ENCODE peak calls at places on chromosomes 2 and 18, in six cellular contexts. F is SK-N-SH, R is heart left ventricle, T is upper lobe of left lung, C is hepatocyte, N is K562. Y is an unnamed sample.

GRCh38 chr2:100285691-100286090 is 36.6 kb downstream of the LONRF2 start:
- DNase-seq in C (no peak), F (no peak), R (no peak), N (no peak), T (no peak), Y (no peak)

GRCh38 chr2:224429441-224429810 is 27.5 kb upstream of the FAM124B start:
- DNase-seq in T (no peak), N (no peak), R (no peak), F (no peak), C (no peak), Y (no peak)

GRCh38 chr2:157874997-157875719 is 972 bp downstream of the ACVR1 start:
- DNase-seq in F (peak; percentile 38), R (peak; percentile 52), C (peak; percentile 65), N (peak; percentile 65), T (peak; percentile 34), Y (peak; percentile 31)

GRCh38 chr18:59061914-59062642 is 77.6 kb upstream of the SEC11C start:
- DNase-seq in R (no peak), F (no peak), T (no peak), C (no peak), N (no peak), Y (no peak)

GRCh38 chr2:28366496-28367282 is 26.0 kb upstream of the FOSL2 start:
- DNase-seq in R (no peak), F (peak; percentile 76), C (peak; percentile 72), N (peak; percentile 91), T (peak; percentile 68), Y (no peak)

GRCh38 chr18:22556271-22556990 is 138.7 kb upstream of the CTAGE1 start:
- DNase-seq in C (peak; percentile 46), R (peak; percentile 83), N (no peak), F (no peak), T (no peak), Y (no peak)

GRCh38 chr18:57743008-57743407 is 60.1 kb downstream of the ATP8B1 start:
- DNase-seq in N (no peak), F (no peak), R (no peak), C (no peak), T (no peak), Y (no peak)

GRCh38 chr18:11946756-11947155 is 34.6 kb upstream of the IMPA2 start:
- DNase-seq in N (peak; percentile 59), C (no peak), R (no peak), F (no peak), T (no peak), Y (no peak)

GRCh38 chr2:234880551-234881211 is 71.1 kb upstream of the SH3BP4 start:
- DNase-seq in N (no peak), R (no peak), C (peak; percentile 37), T (no peak), F (no peak), Y (no peak)
- H3K4me3 ChIP-seq in N (no peak overlapping the region), R (no peak overlapping the region), C (no peak overlapping the region), T (no peak overlapping the region), F (peak overlapping the region; percentile 30), Y (no peak overlapping the region)

GRCh38 chr2:13193900-13194299 is 477.2 kb downstream of the TRIB2 start:
- DNase-seq in C (peak; percentile 17), T (no peak), R (no peak), N (no peak), F (peak; percentile 26), Y (peak; percentile 28)
- TF ChIP-seq CTCF in C (peak; percentile 42), T (no peak), R (peak; percentile 55), N (no peak), F (peak; percentile 63), Y (peak; percentile 42)

DNA sequence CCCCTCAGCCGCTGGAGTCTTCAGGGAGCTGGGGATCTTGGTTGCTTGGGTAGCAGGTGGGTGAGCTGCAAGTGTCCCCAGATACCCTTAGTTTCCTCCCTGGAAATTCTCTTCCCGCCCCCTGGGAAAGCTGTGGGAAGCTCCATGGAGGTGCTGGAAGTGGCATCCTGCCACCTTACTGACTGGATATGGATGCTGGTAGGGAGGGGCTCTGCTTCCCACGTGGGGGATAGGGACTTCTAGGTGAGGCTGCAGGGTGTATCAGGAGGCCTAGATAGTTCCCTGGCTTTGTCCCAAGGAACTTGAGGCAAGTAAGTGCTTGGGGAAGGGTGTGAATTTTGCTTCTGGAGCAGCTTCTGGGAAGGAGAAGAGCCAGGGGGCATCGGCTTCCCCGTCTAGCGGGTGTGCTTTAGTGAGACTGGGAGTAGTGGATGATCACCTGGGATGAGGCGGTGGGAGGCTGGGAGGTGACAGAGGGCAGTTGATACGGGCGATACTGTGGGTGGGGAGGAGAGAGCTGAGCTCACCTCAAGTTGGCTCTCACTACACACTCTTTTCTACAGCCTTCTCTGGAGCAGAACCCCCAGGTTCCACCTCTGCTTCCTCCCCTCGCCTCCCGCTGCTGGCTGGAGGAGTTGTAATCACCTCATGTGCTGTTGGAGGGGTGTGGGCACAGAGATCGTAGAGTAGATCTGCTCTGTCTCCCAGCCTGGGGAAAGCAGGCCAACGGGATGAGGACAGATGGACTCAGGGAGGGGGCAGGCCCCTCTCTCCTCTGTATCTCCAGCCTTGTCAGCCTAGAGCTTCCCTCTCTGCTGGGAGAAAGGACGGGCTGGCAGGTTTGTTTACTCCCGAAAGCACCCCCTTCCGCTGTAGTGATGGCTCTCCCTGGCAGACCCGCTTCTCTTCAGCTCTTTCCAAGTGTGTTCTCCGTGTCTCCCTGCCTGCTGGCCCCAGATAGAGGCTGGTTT is 19.8 kb downstream of the TET3 start:
- DNase-seq in T (no peak), N (peak; percentile 42), R (no peak), C (no peak), F (no peak), Y (no peak)
- H3K4me1 ChIP-seq in T (peaks cover 67% of the 10 kb centered on the region), N (peaks cover 47% of the 10 kb centered on the region), R (no peaks in the 10 kb centered on the region), C (peaks cover 42% of the 10 kb centered on the region), F (peaks cover 27% of the 10 kb centered on the region), Y (peaks cover 27% of the 10 kb centered on the region)

DNA sequence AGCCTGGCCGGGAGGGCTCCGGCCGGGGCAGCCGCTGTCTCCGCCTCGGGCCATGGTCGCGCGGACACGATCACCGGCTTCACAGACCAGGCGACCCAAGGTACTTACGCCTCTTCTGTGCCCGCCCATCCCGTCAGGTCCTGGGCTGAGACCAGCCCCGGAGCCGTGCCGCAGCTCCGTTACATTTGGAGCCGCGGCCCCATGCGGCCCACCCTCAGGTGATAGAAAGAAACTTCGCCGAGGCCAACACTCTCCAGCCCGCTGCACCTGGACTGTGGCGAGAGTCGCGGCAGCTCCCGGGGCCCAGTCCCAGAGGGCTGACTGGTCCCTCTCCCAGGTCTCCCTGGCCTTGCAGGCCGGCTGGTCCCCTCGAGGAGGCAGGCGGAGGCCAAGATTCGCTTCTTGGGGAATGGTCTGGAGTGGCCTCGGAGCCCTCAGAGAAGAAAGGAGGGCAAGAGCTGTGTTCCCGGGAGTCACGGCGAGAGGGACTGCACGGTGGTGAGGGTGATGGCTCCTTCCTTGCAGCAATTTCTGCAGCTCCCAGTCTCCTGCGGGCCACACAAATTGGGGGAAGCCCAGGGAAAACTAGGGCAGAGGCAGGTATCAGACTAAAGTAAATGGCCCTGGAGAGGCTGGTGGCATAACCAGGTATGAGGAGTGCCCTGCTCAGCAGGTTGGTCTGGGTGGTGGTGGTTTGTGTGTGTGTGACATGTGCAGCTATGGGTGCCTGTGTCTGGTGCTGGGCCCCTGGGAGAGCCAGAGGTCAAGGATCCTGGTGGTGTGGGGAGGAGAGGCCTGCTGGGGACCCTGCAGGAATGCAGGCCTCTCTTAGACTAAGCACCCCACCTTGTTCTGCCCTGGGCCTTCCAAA is 822 bp downstream of the GDF7 start:
- DNase-seq in F (peak; percentile 47), N (no peak), R (no peak), T (no peak), C (no peak), Y (peak; percentile 27)
- H3K4me3 ChIP-seq in F (peak overlapping the region; percentile 52), N (no peak overlapping the region), R (peak overlapping the region; percentile 57), T (no peak overlapping the region), C (no peak overlapping the region), Y (peak overlapping the region; percentile 54)